ENCODE peak calls at places on chromosome 7, in four cellular contexts. G, P, U and J are unnamed samples.

GRCh38 chr7:153472516-153472915 is 579.7 kb upstream of the DPP6 start:
- DNase-seq in U (no peak), G (no peak), P (no peak), J (no peak)

GRCh38 chr7:136869006-136869961 is 832 bp downstream of the CHRM2 start:
- DNase-seq in U (no peak), G (peak; percentile 69), P (peak; percentile 70), J (no peak)

GRCh38 chr7:155980841-155981240 is 168.6 kb upstream of the SHH start:
- DNase-seq in P (no peak), G (no peak), U (no peak), J (no peak)

GRCh38 chr7:159010411-159010810 is 134.3 kb downstream of the VIPR2 start:
- DNase-seq in U (no peak), G (no peak), P (no peak), J (no peak)

GRCh38 chr7:8742837-8743236 is 309.4 kb downstream of the NXPH1 start:
- DNase-seq in G (no peak), U (no peak), P (no peak), J (no peak)

GRCh38 chr7:155729847-155730246 is 82.4 kb downstream of the SHH start:
- DNase-seq in U (no peak), P (no peak), G (no peak), J (no peak)

GRCh38 chr7:53050433-53050832 is 15.0 kb downstream of the POM121L12 start:
- DNase-seq in G (no peak), P (no peak), U (no peak), J (no peak)

GRCh38 chr7:98805956-98806838 is 63.6 kb downstream of the TMEM130 start:
- DNase-seq in U (no peak), P (no peak), G (no peak), J (no peak)

GRCh38 chr7:38394703-38395102 is 121.3 kb upstream of the TARP start:
- DNase-seq in U (no peak), P (no peak), G (no peak), J (no peak)

GRCh38 chr7:26549281-26549943 is 257.8 kb downstream of the SNX10 start:
- DNase-seq in G (no peak), U (no peak), P (no peak), J (no peak)

GRCh38 chr7:16891338-16891737 is 9.6 kb upstream of the AGR3 start:
- DNase-seq in U (peak; percentile 1), P (no peak), G (no peak), J (no peak)

GRCh38 chr7:55171157-55171556 is 152.3 kb downstream of the EGFR start:
- DNase-seq in G (no peak), P (no peak), U (no peak), J (no peak)

GRCh38 chr7:34135924-34136323 is 230.6 kb downstream of the BMPER start:
- DNase-seq in U (no peak), P (no peak), G (no peak), J (no peak)

GRCh38 chr7:39016609-39017008 is 38.9 kb downstream of the POU6F2 start:
- DNase-seq in P (no peak), G (no peak), U (no peak), J (no peak)

GRCh38 chr7:111312966-111313365 is 222.0 kb downstream of the LRRN3 start:
- DNase-seq in P (no peak), G (no peak), U (no peak), J (no peak)

GRCh38 chr7:104185346-104185745 is 22.5 kb downstream of the ORC5 start:
- DNase-seq in G (no peak), P (no peak), U (no peak), J (no peak)
- TF ChIP-seq NRF1 in G (no peak), P (no peak), U (no peak), J (no peak)

GRCh38 chr7:14837216-14837615 is 65.3 kb downstream of the DGKB start:
- DNase-seq in U (no peak), P (no peak), G (no peak), J (no peak)
- TF ChIP-seq NRF1 in U (no peak), P (no peak), G (no peak), J (no peak)

DNA sequence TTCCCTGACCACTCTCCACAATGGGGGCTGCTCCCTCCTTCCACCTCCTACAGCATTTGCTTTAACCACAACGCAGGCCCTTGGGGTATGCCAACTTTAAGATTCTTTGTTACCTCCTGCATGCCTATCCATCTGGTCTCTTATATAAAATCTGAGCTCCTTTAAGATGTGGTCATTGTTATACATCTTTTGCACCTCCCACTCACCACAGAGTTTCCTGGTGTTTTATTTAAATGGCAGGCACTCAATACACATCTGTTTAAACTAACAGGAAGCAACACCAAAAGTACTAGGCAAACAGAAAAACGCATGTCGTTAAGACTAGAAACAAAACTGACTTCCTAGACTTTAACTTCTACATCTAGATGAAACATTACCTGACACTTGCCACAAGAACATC is 36.3 kb downstream of the SLC25A13 start:
- DNase-seq in P (no peak), G (no peak), U (no peak), J (no peak)
- TF ChIP-seq NRF1 in P (no peak), G (no peak), U (no peak), J (no peak)

DNA sequence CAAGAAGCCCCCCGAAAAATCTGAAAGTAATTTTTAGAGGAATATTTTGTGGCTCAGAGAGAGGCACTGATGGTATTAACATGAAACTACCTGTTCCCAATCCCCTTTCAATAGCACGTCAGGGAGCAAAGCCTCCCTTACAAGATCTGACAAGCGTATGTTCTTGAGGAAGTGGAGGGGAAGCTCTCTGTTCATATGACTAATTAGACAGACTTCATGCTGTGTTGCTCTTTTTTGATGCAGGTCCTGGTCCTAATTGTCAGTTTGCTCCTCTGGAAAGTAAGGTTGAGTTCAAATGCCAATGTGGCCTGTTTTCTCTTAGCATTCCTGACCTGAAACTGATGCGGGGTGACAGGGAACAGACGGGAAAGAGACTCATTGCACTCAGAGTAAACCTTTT is 27.0 kb upstream of the TBX20 start:
- DNase-seq in P (no peak), G (no peak), U (no peak), J (no peak)
- TF ChIP-seq NRF1 in P (no peak), G (no peak), U (no peak), J (no peak)

DNA sequence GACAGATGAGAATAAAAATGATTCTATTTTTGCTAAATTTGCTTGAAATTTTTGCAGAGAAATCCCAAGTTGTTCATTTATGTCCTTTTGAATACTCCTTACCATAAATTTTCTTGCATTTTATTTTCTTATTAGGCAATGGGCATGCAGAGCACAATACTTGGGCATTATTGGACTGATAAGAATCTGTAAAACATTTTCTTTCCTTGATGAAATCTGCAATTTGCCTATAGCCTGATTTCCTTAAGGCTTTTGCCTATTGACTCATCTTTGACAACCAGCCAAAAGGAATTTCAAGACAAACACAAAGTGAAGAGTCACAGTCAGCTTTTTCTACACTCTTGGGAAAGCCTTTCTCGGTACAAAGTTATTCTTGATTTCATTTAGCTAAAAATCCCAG is 30.5 kb upstream of the GNAT3 start:
- DNase-seq in G (no peak), U (no peak), P (no peak), J (no peak)
- TF ChIP-seq NRF1 in G (no peak), U (no peak), P (no peak), J (no peak)

DNA sequence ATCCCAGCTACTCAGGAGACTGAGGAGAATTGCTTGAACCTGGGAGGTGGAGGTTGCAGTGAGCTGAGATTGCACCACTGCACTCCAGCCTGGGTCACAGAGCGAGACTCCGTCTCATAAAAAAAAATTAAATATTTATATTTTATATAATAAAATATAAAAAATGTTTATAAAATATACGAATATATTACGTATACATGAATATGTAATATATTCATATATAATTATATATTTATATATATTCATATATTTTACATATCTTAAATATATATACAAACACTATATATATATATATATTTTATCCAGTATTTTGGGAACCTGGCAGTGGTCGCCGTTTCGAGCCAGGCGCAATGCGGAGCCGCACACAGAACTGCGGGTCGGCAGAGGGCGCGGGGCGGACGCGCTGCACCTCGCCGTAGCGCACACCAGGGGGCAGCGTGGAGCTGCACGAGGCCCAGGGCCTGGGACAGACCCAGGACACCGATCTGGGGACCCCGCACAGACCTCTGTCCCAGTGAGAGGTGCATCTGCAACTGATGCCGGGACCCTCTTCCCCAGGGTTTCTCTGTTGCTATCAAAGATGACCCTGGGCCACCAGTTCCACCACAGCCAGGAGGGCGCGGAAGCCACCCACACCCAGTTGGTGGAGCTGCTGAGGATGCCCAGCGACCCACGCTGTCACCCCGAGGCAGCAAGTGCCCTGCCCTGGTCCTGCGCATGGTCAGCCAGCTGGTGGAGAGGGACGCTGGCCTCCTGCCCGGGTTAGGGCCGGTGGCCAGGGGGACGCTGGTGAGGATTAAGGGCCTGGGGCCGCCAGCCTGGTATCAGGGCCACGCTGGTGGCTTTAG is 22.7 kb downstream of the AP5Z1 start:
- DNase-seq in G (peak; percentile 97), P (peak; percentile 94), U (no peak), J (peak; percentile 86)
- TF ChIP-seq NRF1 in G (peak; percentile 48), P (no peak), U (no peak), J (no peak)

GRCh38 chr7:103574536-103574935 is 128.5 kb upstream of the SLC26A5 start:
- DNase-seq in U (no peak), G (no peak), P (no peak), J (no peak)

GRCh38 chr7:103576616-103577015 is 130.6 kb upstream of the SLC26A5 start:
- DNase-seq in U (no peak), P (no peak), G (no peak), J (no peak)

GRCh38 chr7:103571591-103571990 is 125.6 kb upstream of the SLC26A5 start:
- DNase-seq in G (no peak), P (no peak), U (no peak), J (no peak)

GRCh38 chr7:103577059-103577458 is 131.1 kb upstream of the SLC26A5 start:
- DNase-seq in U (no peak), P (no peak), G (no peak), J (no peak)

DNA sequence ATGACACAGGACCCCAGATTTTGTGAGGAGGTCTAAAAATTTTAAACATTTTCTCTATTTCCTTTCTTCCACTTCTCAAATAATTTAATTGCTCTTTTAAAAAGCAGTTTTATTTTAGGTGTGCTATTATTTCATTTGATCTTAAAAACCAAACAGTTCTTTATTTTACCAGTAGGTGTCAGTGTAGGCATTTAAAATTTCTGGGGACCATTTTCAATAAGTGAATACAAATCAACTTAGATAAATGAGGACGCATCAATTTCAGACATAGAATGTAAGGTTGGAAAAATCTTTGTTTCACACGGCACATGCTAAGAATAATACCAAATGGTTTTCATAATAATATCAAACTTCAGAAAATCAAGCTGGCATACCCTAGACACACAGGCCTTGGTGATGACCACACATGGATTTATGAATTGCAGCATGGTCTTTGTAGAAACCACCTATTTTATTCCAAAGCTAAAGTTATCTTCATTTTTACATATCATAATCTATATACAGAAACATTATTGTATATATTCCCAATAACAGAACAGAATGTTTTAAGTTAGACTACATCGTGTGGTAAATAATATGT is 127.6 kb upstream of the SLC26A5 start:
- DNase-seq in U (no peak), P (no peak), G (peak; percentile 27), J (peak; percentile 33)
- TF ChIP-seq NRF1 in U (no peak), P (no peak), G (no peak), J (no peak)